ENCODE peak calls at places on chromosome 6, in seven cellular contexts. Q is psoas muscle, L is colonic mucosa, E is gastrocnemius medialis, G is GM12878, S is SJCRH30, F is heart left ventricle. I is an unnamed sample. For H3K27me3, the result is how much of the 10 kb centered on the place peaks cover.

GRCh38 chr6:106249658-106250057 is 75.9 kb downstream of the ATG5 start:
- DNase-seq in F (no peak), L (no peak), Q (no peak), S (no peak), G (no peak), E (no peak), I (no peak)

GRCh38 chr6:165308926-165309731 is at the start of gene C6orf118:
- DNase-seq in Q (peak), L (no peak), E (no peak), F (peak), G (no peak), S (peak), I (no peak)

GRCh38 chr6:108622601-108623335 is 62.1 kb downstream of the FOXO3 start:
- DNase-seq in L (no peak), F (no peak), E (peak), S (no peak), Q (peak), G (no peak), I (no peak)

GRCh38 chr6:78954740-78955139 is 87.4 kb downstream of the IRAK1BP1 start:
- DNase-seq in S (no peak), G (no peak), E (no peak), F (no peak), L (no peak), Q (no peak), I (no peak)

GRCh38 chr6:34128045-34128444 is 17.8 kb downstream of the GRM4 start:
- DNase-seq in S (no peak), Q (no peak), F (no peak), E (no peak), L (no peak), G (no peak), I (no peak)

GRCh38 chr6:106084106-106084963 is 1.8 kb upstream of the PRDM1 start:
- DNase-seq in Q (peak), F (no peak), S (no peak), G (peak), E (no peak), L (peak), I (no peak)

GRCh38 chr6:68054776-68055175 is 580.3 kb upstream of the ADGRB3 start:
- DNase-seq in S (no peak), F (no peak), E (no peak), Q (no peak), G (no peak), L (no peak), I (no peak)

GRCh38 chr6:159984268-159984786 is 15.4 kb downstream of the IGF2R start:
- DNase-seq in S (no peak), E (no peak), L (no peak), Q (no peak), F (no peak), G (no peak), I (no peak)

GRCh38 chr6:6918216-6918983 is 189.4 kb upstream of the RREB1 start:
- DNase-seq in F (no peak), E (no peak), Q (no peak), S (no peak), G (peak), L (no peak), I (no peak)

GRCh38 chr6:17845598-17845997 is 138.9 kb upstream of the NUP153 start:
- DNase-seq in S (no peak), E (no peak), G (no peak), L (no peak), Q (no peak), F (no peak), I (no peak)

GRCh38 chr6:85483041-85483700 is 33.3 kb downstream of the NT5E start:
- DNase-seq in L (peak), E (peak), Q (peak), G (no peak), S (peak), F (peak), I (peak)

GRCh38 chr6:24273471-24273870 is 84.4 kb downstream of the DCDC2 start:
- DNase-seq in F (no peak), G (no peak), L (no peak), S (peak), Q (no peak), E (peak), I (no peak)

GRCh38 chr6:12171735-12172134 is 118.4 kb upstream of the EDN1 start:
- DNase-seq in E (no peak), F (no peak), S (no peak), G (no peak), Q (no peak), L (no peak), I (no peak)

GRCh38 chr6:159017757-159018559 is 18.0 kb upstream of the RSPH3 start:
- DNase-seq in S (no peak), E (no peak), L (no peak), F (no peak), Q (no peak), G (no peak), I (no peak)

GRCh38 chr6:37347177-37348145 is 6.3 kb upstream of the RNF8 start:
- DNase-seq in E (no peak), F (no peak), G (no peak), S (no peak), L (no peak), Q (no peak), I (no peak)

GRCh38 chr6:27754408-27754782 is 157.8 kb downstream of the OR2B2 start:
- DNase-seq in E (no peak), L (no peak), S (no peak), G (no peak), Q (no peak), F (no peak), I (no peak)

GRCh38 chr6:27753668-27754407 is 158.4 kb downstream of the OR2B2 start:
- DNase-seq in E (no peak), L (peak), F (peak), G (peak), S (peak), Q (peak), I (no peak)

GRCh38 chr6:27755768-27756167 is 156.4 kb downstream of the OR2B2 start:
- DNase-seq in S (no peak), E (no peak), F (no peak), Q (no peak), G (no peak), L (no peak), I (no peak)

GRCh38 chr6:27748662-27749061 is 163.5 kb downstream of the OR2B2 start:
- DNase-seq in L (no peak), G (no peak), S (no peak), Q (no peak), F (no peak), E (no peak), I (no peak)

GRCh38 chr6:27752038-27752885 is 159.9 kb downstream of the OR2B2 start:
- DNase-seq in F (peak), S (peak), Q (peak), L (peak), E (no peak), G (peak), I (no peak)
- H3K27me3 ChIP-seq in F (under half), S (under half), Q (under half), L (under half), E (under half), G (under half), I (under half)

DNA sequence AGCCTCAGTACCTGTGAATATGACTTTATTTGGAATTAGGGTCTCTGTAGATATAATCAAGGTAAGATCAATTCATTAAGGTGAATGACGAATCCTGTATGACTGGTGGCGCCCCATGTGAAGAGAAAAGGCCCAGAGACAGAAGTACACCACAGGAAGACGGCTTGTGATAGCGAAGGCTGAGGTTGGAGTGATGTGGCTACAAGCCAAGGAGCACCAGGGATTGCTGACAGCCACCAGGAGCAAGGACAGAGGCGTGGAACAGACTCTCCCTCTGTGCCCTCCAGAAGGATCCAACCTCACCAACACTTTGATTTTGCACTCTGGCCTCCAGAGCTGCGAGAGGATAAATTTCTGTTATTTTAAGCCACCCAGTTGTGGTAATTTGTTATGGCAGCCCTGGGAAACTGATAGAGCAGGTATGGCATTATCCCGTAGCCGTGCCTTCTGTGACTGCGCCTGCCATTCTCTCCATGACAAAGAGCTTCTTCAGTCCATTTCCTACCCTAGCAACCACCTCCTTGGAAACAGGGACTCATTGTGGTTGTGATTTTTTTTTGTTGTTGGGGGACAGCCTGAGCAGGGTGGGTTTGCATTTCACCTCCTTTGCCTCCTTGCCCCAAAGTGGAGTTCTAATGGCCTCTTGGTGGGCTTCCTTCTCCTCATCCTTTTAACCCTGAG is 29.6 kb downstream of the PTK7 start:
- DNase-seq in G (no peak), S (no peak), F (no peak), Q (no peak), L (no peak), E (no peak), I (no peak)
- H3K27ac ChIP-seq in G (no peak), S (no peak), F (no peak), Q (no peak), L (no peak), E (no peak), I (no peak)

GRCh38 chr6:43268348-43268685 is 25.0 kb downstream of the TTBK1 start:
- DNase-seq in F (peak), S (no peak), E (no peak), L (no peak), G (no peak), Q (no peak), I (no peak)
- H3K27me3 ChIP-seq in F (under half), S (under half), E (under half), L (under half), G (under half), Q (under half), I (under half)

DNA sequence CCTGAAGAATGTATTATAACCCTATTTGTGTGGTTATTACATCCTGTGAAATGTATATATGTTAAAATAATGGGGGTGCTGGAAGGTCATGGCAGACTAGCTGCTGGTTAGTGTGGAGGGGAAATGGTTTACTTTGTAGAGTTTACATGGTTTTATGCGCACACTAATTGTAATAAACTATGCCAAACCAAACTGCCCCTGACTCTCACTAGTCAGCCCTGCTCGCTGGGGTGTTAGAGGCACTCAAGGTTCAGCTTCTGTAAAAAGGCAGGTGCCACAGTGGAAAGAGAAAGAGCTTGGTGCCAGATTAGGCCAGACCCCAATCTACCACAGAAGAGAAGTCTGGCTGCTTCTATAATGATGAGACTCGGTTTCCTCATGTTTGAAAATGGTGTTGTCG is 52.7 kb downstream of the GOPC start:
- DNase-seq in L (no peak), F (no peak), E (no peak), S (no peak), G (no peak), Q (no peak), I (no peak)
- H3K27ac ChIP-seq in L (no peak), F (peak), E (peak), S (peak), G (no peak), Q (peak), I (no peak)